ENCODE peak calls at places on chromosome X, in seven cellular contexts. One of them, this sample, is unnamed.

GRCh38 chrX:2609431-2610238 is 81.5 kb upstream of the CD99 start:
- DNase-seq in fibroblast of pulmonary artery: peak
- DNase-seq in tibial nerve: no peak
- DNase-seq in breast epithelium: no peak
- DNase-seq in neural progenitor cell: peak
- DNase-seq in tibial artery: no peak
- DNase-seq in GM12878: no peak
- DNase-seq in this sample: peak

GRCh38 chrX:106481341-106481740 is 130.4 kb upstream of the RADX start:
- DNase-seq in tibial nerve: no peak
- DNase-seq in GM12878: peak
- DNase-seq in breast epithelium: no peak
- DNase-seq in neural progenitor cell: peak
- DNase-seq in tibial artery: no peak
- DNase-seq in fibroblast of pulmonary artery: peak
- DNase-seq in this sample: peak

GRCh38 chrX:44400588-44400987 is 57.1 kb upstream of the EFHC2 start:
- DNase-seq in GM12878: no peak
- DNase-seq in neural progenitor cell: no peak
- DNase-seq in tibial nerve: no peak
- DNase-seq in breast epithelium: no peak
- DNase-seq in tibial artery: no peak
- DNase-seq in fibroblast of pulmonary artery: peak
- DNase-seq in this sample: peak

GRCh38 chrX:147953976-147954375 is 27.2 kb upstream of the FMR1NB start:
- DNase-seq in neural progenitor cell: no peak
- DNase-seq in GM12878: no peak
- DNase-seq in fibroblast of pulmonary artery: no peak
- DNase-seq in breast epithelium: no peak
- DNase-seq in tibial artery: no peak
- DNase-seq in tibial nerve: peak
- DNase-seq in this sample: no peak

GRCh38 chrX:67582436-67582835 is 38.6 kb downstream of the AR start:
- DNase-seq in neural progenitor cell: no peak
- DNase-seq in fibroblast of pulmonary artery: no peak
- DNase-seq in tibial nerve: no peak
- DNase-seq in tibial artery: no peak
- DNase-seq in breast epithelium: no peak
- DNase-seq in GM12878: no peak
- DNase-seq in this sample: no peak

GRCh38 chrX:149274516-149275105 is 230.5 kb downstream of the IDS start:
- DNase-seq in neural progenitor cell: no peak
- DNase-seq in tibial artery: no peak
- DNase-seq in GM12878: no peak
- DNase-seq in breast epithelium: no peak
- DNase-seq in fibroblast of pulmonary artery: no peak
- DNase-seq in tibial nerve: no peak
- DNase-seq in this sample: no peak

GRCh38 chrX:129769467-129770154 is 10.1 kb upstream of the SASH3 start:
- DNase-seq in breast epithelium: no peak
- DNase-seq in GM12878: peak
- DNase-seq in tibial nerve: no peak
- DNase-seq in neural progenitor cell: peak
- DNase-seq in fibroblast of pulmonary artery: no peak
- DNase-seq in tibial artery: no peak
- DNase-seq in this sample: no peak

GRCh38 chrX:153647461-153648357 is 706 bp downstream of the DUSP9 start:
- DNase-seq in tibial nerve: no peak
- DNase-seq in fibroblast of pulmonary artery: no peak
- DNase-seq in neural progenitor cell: peak
- DNase-seq in GM12878: no peak
- DNase-seq in breast epithelium: peak
- DNase-seq in tibial artery: peak
- DNase-seq in this sample: no peak

GRCh38 chrX:39869846-39870601 is 227.7 kb downstream of the BCOR start:
- DNase-seq in breast epithelium: no peak
- DNase-seq in tibial nerve: no peak
- DNase-seq in tibial artery: no peak
- DNase-seq in fibroblast of pulmonary artery: peak
- DNase-seq in GM12878: no peak
- DNase-seq in neural progenitor cell: no peak
- DNase-seq in this sample: peak

GRCh38 chrX:12973561-12974216 is 1.2 kb upstream of the TMSB4X start:
- DNase-seq in tibial artery: peak
- DNase-seq in fibroblast of pulmonary artery: no peak
- DNase-seq in tibial nerve: no peak
- DNase-seq in neural progenitor cell: peak
- DNase-seq in breast epithelium: no peak
- DNase-seq in GM12878: no peak
- DNase-seq in this sample: no peak
- H3K4me3 ChIP-seq in tibial artery: peak
- H3K4me3 ChIP-seq in fibroblast of pulmonary artery: peak
- H3K4me3 ChIP-seq in tibial nerve: peak
- H3K4me3 ChIP-seq in neural progenitor cell: peak
- H3K4me3 ChIP-seq in breast epithelium: peak
- H3K4me3 ChIP-seq in GM12878: peak
- H3K4me3 ChIP-seq in this sample: no peak

GRCh38 chrX:71607488-71607887 is 10.8 kb downstream of the CXCR3 start:
- DNase-seq in fibroblast of pulmonary artery: no peak
- DNase-seq in GM12878: no peak
- DNase-seq in breast epithelium: no peak
- DNase-seq in tibial artery: no peak
- DNase-seq in neural progenitor cell: no peak
- DNase-seq in tibial nerve: no peak
- DNase-seq in this sample: no peak

GRCh38 chrX:71606536-71607216 is 11.6 kb downstream of the CXCR3 start:
- DNase-seq in tibial artery: no peak
- DNase-seq in neural progenitor cell: no peak
- DNase-seq in breast epithelium: no peak
- DNase-seq in tibial nerve: no peak
- DNase-seq in fibroblast of pulmonary artery: no peak
- DNase-seq in GM12878: no peak
- DNase-seq in this sample: no peak

GRCh38 chrX:71603618-71604017 is 14.7 kb downstream of the CXCR3 start:
- DNase-seq in tibial artery: no peak
- DNase-seq in GM12878: no peak
- DNase-seq in neural progenitor cell: no peak
- DNase-seq in tibial nerve: no peak
- DNase-seq in fibroblast of pulmonary artery: peak
- DNase-seq in breast epithelium: no peak
- DNase-seq in this sample: no peak

GRCh38 chrX:71604141-71604540 is 14.2 kb downstream of the CXCR3 start:
- DNase-seq in GM12878: no peak
- DNase-seq in tibial nerve: no peak
- DNase-seq in breast epithelium: no peak
- DNase-seq in neural progenitor cell: no peak
- DNase-seq in tibial artery: no peak
- DNase-seq in fibroblast of pulmonary artery: peak
- DNase-seq in this sample: peak

GRCh38 chrX:71604796-71605568 is 13.3 kb downstream of the CXCR3 start:
- DNase-seq in fibroblast of pulmonary artery: no peak
- DNase-seq in breast epithelium: no peak
- DNase-seq in neural progenitor cell: no peak
- DNase-seq in tibial artery: no peak
- DNase-seq in GM12878: no peak
- DNase-seq in tibial nerve: no peak
- DNase-seq in this sample: no peak
- H3K4me3 ChIP-seq in fibroblast of pulmonary artery: no peak
- H3K4me3 ChIP-seq in breast epithelium: no peak
- H3K4me3 ChIP-seq in neural progenitor cell: no peak
- H3K4me3 ChIP-seq in tibial artery: no peak
- H3K4me3 ChIP-seq in GM12878: no peak
- H3K4me3 ChIP-seq in tibial nerve: no peak
- H3K4me3 ChIP-seq in this sample: no peak

DNA sequence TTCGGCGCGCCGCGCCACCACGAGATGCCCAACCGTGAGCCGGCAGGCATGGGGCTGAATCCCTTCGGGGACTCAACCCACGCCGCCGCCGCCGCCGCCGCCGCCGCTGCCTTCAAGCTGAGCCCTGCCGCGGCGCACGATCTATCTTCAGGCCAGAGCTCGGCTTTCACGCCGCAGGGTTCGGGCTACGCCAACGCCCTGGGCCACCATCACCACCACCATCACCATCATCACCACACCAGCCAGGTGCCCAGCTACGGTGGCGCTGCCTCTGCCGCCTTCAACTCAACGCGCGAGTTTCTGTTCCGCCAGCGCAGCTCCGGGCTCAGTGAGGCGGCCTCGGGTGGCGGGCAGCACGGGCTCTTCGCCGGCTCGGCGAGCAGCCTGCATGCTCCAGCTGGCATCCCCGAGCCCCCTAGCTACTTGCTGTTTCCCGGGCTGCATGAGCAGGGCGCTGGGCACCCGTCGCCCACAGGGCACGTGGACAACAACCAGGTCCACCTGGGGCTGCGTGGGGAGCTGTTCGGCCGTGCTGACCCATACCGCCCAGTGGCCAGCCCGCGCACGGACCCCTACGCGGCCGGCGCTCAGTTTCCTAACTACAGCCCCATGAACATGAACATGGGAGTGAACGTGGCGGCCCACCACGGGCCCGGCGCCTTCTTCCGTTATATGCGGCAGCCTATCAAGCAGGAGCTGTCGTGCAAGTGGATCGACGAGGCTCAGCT is 983 bp downstream of the ZIC3 start:
- DNase-seq in tibial nerve: no peak
- DNase-seq in tibial artery: no peak
- DNase-seq in fibroblast of pulmonary artery: no peak
- DNase-seq in GM12878: no peak
- DNase-seq in neural progenitor cell: peak
- DNase-seq in breast epithelium: no peak
- DNase-seq in this sample: peak
- H3K4me3 ChIP-seq in tibial nerve: peak
- H3K4me3 ChIP-seq in tibial artery: peak
- H3K4me3 ChIP-seq in fibroblast of pulmonary artery: no peak
- H3K4me3 ChIP-seq in GM12878: no peak
- H3K4me3 ChIP-seq in neural progenitor cell: peak
- H3K4me3 ChIP-seq in breast epithelium: peak
- H3K4me3 ChIP-seq in this sample: peak

DNA sequence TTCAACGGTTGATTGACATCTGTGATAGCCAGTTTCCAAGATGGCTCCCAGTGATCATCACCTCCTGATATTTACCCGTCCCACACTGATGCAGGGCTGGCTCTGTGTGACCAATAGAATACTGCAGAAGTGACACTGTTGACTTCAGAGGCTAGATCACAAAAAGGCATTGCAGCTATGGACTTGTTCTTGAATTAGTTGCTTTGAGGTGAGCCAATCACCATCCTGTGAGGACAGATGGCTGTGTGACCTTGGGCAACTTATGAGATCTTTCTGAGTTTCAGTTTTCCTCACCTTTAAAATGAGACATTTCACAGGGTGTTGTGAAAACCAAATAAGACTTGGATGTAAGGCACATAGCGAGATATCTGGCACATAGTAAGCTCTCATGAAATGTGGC is 1.8 kb upstream of the GPR82 start:
- DNase-seq in fibroblast of pulmonary artery: no peak
- DNase-seq in breast epithelium: no peak
- DNase-seq in GM12878: no peak
- DNase-seq in tibial artery: no peak
- DNase-seq in neural progenitor cell: no peak
- DNase-seq in tibial nerve: no peak
- DNase-seq in this sample: no peak
- H3K4me3 ChIP-seq in fibroblast of pulmonary artery: no peak
- H3K4me3 ChIP-seq in breast epithelium: no peak
- H3K4me3 ChIP-seq in GM12878: no peak
- H3K4me3 ChIP-seq in tibial artery: no peak
- H3K4me3 ChIP-seq in neural progenitor cell: no peak
- H3K4me3 ChIP-seq in tibial nerve: no peak
- H3K4me3 ChIP-seq in this sample: no peak

This sample was measured in choroid plexus epithelial cell.